ENCODE peak calls at places on chromosomes 5 and 9, in four cellular contexts. One of them, this sample, is unnamed.

GRCh38 chr9:107628444-107628843 is 138.9 kb upstream of the KLF4 start:
- DNase-seq in GM10248: no peak
- DNase-seq in AG20443: no peak
- DNase-seq in endothelial cell: no peak
- DNase-seq in this sample: no peak

GRCh38 chr5:176542135-176542595 is 5.0 kb upstream of the RNF44 start:
- DNase-seq in GM10248: no peak
- DNase-seq in AG20443: peak; percentile 13
- DNase-seq in endothelial cell: no peak
- DNase-seq in this sample: peak; percentile 61

GRCh38 chr5:180353226-180353962 is at the start of gene GFPT2:
- DNase-seq in endothelial cell: peak; percentile 82
- DNase-seq in AG20443: peak; percentile 99
- DNase-seq in GM10248: peak; percentile 90
- DNase-seq in this sample: peak; percentile 100

GRCh38 chr9:124309665-124310064 is 51.9 kb downstream of the NEK6 start:
- DNase-seq in AG20443: peak; percentile 95
- DNase-seq in endothelial cell: no peak
- DNase-seq in GM10248: no peak
- DNase-seq in this sample: no peak

GRCh38 chr9:82799300-82799699 is 263.6 kb downstream of the RASEF start:
- DNase-seq in GM10248: no peak
- DNase-seq in AG20443: no peak
- DNase-seq in endothelial cell: no peak
- DNase-seq in this sample: no peak

GRCh38 chr5:106085136-106085535 is 1585.6 kb downstream of the EFNA5 start:
- DNase-seq in endothelial cell: no peak
- DNase-seq in GM10248: no peak
- DNase-seq in AG20443: no peak
- DNase-seq in this sample: no peak

GRCh38 chr5:158421329-158421728 is 562.4 kb upstream of the CLINT1 start:
- DNase-seq in GM10248: no peak
- DNase-seq in AG20443: no peak
- DNase-seq in endothelial cell: no peak
- DNase-seq in this sample: no peak

GRCh38 chr9:129459550-129460322 is 161.2 kb downstream of the C9orf50 start:
- DNase-seq in AG20443: no peak
- DNase-seq in endothelial cell: no peak
- DNase-seq in GM10248: no peak
- DNase-seq in this sample: no peak

GRCh38 chr5:151126199-151126645 is 31.4 kb downstream of the ANXA6 start:
- DNase-seq in endothelial cell: peak; percentile 74
- DNase-seq in AG20443: peak; percentile 79
- DNase-seq in GM10248: peak; percentile 73
- DNase-seq in this sample: peak; percentile 91

GRCh38 chr9:125601986-125602385 is 105.0 kb downstream of the MAPKAP1 start:
- DNase-seq in AG20443: no peak
- DNase-seq in endothelial cell: no peak
- DNase-seq in GM10248: no peak
- DNase-seq in this sample: no peak

GRCh38 chr5:172380992-172381643 is 73.2 kb downstream of the SH3PXD2B start:
- DNase-seq in AG20443: no peak
- DNase-seq in GM10248: no peak
- DNase-seq in endothelial cell: no peak
- DNase-seq in this sample: no peak

GRCh38 chr5:69148981-69149675 is 17.8 kb upstream of the CCNB1 start:
- DNase-seq in endothelial cell: no peak
- DNase-seq in GM10248: no peak
- DNase-seq in AG20443: no peak
- DNase-seq in this sample: no peak

GRCh38 chr5:102561894-102562760 is 63.3 kb upstream of the SLCO6A1 start:
- DNase-seq in endothelial cell: peak; percentile 47
- DNase-seq in GM10248: no peak
- DNase-seq in AG20443: peak; percentile 35
- DNase-seq in this sample: peak; percentile 10

GRCh38 chr5:40495172-40495699 is 184.5 kb upstream of the PTGER4 start:
- DNase-seq in AG20443: no peak
- DNase-seq in GM10248: no peak
- DNase-seq in endothelial cell: no peak
- DNase-seq in this sample: no peak

GRCh38 chr5:172564883-172565282 is 76.2 kb upstream of the NEURL1B start:
- DNase-seq in endothelial cell: no peak
- DNase-seq in GM10248: no peak
- DNase-seq in AG20443: no peak
- DNase-seq in this sample: no peak

GRCh38 chr5:39580702-39581498 is 156.1 kb upstream of the DAB2 start:
- DNase-seq in GM10248: no peak
- DNase-seq in endothelial cell: no peak
- DNase-seq in AG20443: peak; percentile 51
- DNase-seq in this sample: no peak

GRCh38 chr5:50791813-50792212 is 125.4 kb downstream of the PARP8 start:
- DNase-seq in AG20443: no peak
- DNase-seq in endothelial cell: no peak
- DNase-seq in GM10248: no peak
- DNase-seq in this sample: no peak